ENCODE peak calls at places on chromosomes 5 and 9, in four cellular contexts. One of them, this sample, is unnamed.

GRCh38 chr5:124902097-124902821 is 155.8 kb upstream of the ZNF608 start:
- DNase-seq in AML-193: no peak
- DNase-seq in NCI-H526: no peak
- DNase-seq in GM12891: peak
- DNase-seq in this sample: peak

GRCh38 chr9:95373069-95373681 is 55.7 kb upstream of the FANCC start:
- DNase-seq in NCI-H526: no peak
- DNase-seq in AML-193: no peak
- DNase-seq in GM12891: no peak
- DNase-seq in this sample: no peak

GRCh38 chr9:38176256-38176655 is 107.2 kb upstream of the SHB start:
- DNase-seq in AML-193: no peak
- DNase-seq in GM12891: no peak
- DNase-seq in NCI-H526: no peak
- DNase-seq in this sample: no peak

GRCh38 chr5:141756196-141756595 is 74.2 kb upstream of the ARAP3 start:
- DNase-seq in GM12891: no peak
- DNase-seq in AML-193: no peak
- DNase-seq in NCI-H526: no peak
- DNase-seq in this sample: no peak

GRCh38 chr9:114671605-114672004 is 10.4 kb downstream of the TEX48 start:
- DNase-seq in NCI-H526: no peak
- DNase-seq in AML-193: no peak
- DNase-seq in GM12891: no peak
- DNase-seq in this sample: no peak

GRCh38 chr5:169521366-169521983 is 62.1 kb upstream of the SPDL1 start:
- DNase-seq in NCI-H526: no peak
- DNase-seq in AML-193: no peak
- DNase-seq in GM12891: no peak
- DNase-seq in this sample: no peak

GRCh38 chr5:61817472-61818326 is 485.6 kb downstream of the ZSWIM6 start:
- DNase-seq in NCI-H526: peak
- DNase-seq in GM12891: no peak
- DNase-seq in AML-193: no peak
- DNase-seq in this sample: no peak

GRCh38 chr9:113299800-113300292 is 3.3 kb downstream of the RNF183 start:
- DNase-seq in NCI-H526: no peak
- DNase-seq in GM12891: no peak
- DNase-seq in AML-193: no peak
- DNase-seq in this sample: no peak

GRCh38 chr5:133996683-133997252 is 8.0 kb downstream of the VDAC1 start:
- DNase-seq in NCI-H526: no peak
- DNase-seq in AML-193: peak
- DNase-seq in GM12891: no peak
- DNase-seq in this sample: no peak

GRCh38 chr5:110909950-110910349 is 161.6 kb upstream of the TSLP start:
- DNase-seq in NCI-H526: no peak
- DNase-seq in GM12891: no peak
- DNase-seq in AML-193: no peak
- DNase-seq in this sample: no peak

GRCh38 chr5:78377056-78377717 is 16.8 kb downstream of the SCAMP1 start:
- DNase-seq in AML-193: no peak
- DNase-seq in GM12891: no peak
- DNase-seq in NCI-H526: no peak
- DNase-seq in this sample: no peak

GRCh38 chr5:424259-425110 is 18.5 kb upstream of the EXOC3 start:
- DNase-seq in GM12891: peak
- DNase-seq in AML-193: peak
- DNase-seq in NCI-H526: no peak
- DNase-seq in this sample: no peak

GRCh38 chr9:124450241-124450924 is at the start of gene ADGRD2:
- DNase-seq in GM12891: no peak
- DNase-seq in AML-193: no peak
- DNase-seq in NCI-H526: no peak
- DNase-seq in this sample: no peak

GRCh38 chr9:16904655-16905054 is 34.2 kb upstream of the BNC2 start:
- DNase-seq in NCI-H526: no peak
- DNase-seq in GM12891: no peak
- DNase-seq in AML-193: no peak
- DNase-seq in this sample: no peak

GRCh38 chr9:124079176-124079925 is 67.8 kb downstream of the LHX2 start:
- DNase-seq in AML-193: no peak
- DNase-seq in NCI-H526: no peak
- DNase-seq in GM12891: no peak
- DNase-seq in this sample: no peak

GRCh38 chr5:56155085-56155484 is 78.0 kb downstream of the ANKRD55 start:
- DNase-seq in NCI-H526: no peak
- DNase-seq in GM12891: no peak
- DNase-seq in AML-193: peak
- DNase-seq in this sample: no peak

GRCh38 chr9:131333771-131334567 is 44.4 kb downstream of the PLPP7 start:
- DNase-seq in AML-193: no peak
- DNase-seq in NCI-H526: no peak
- DNase-seq in GM12891: no peak
- DNase-seq in this sample: no peak

GRCh38 chr9:81557957-81558791 is 131.2 kb downstream of the TLE1 start:
- DNase-seq in AML-193: no peak
- DNase-seq in GM12891: no peak
- DNase-seq in NCI-H526: no peak
- DNase-seq in this sample: no peak

GRCh38 chr5:452856-453710 is 10.1 kb downstream of the EXOC3 start:
- DNase-seq in NCI-H526: no peak
- DNase-seq in GM12891: no peak
- DNase-seq in AML-193: no peak
- DNase-seq in this sample: no peak

GRCh38 chr9:130945173-130945572 is 6.1 kb upstream of the FIBCD1 start:
- DNase-seq in GM12891: no peak
- DNase-seq in AML-193: no peak
- DNase-seq in NCI-H526: no peak
- DNase-seq in this sample: no peak

GRCh38 chr5:56818409-56819026 is 3.2 kb downstream of the MAP3K1 start:
- DNase-seq in GM12891: no peak
- DNase-seq in AML-193: no peak
- DNase-seq in NCI-H526: no peak
- DNase-seq in this sample: no peak

GRCh38 chr9:136565075-136565721 is 19.4 kb upstream of the NOTCH1 start:
- DNase-seq in GM12891: no peak
- DNase-seq in AML-193: no peak
- DNase-seq in NCI-H526: no peak
- DNase-seq in this sample: no peak

GRCh38 chr9:1083325-1083913 is 33.3 kb downstream of the DMRT2 start:
- DNase-seq in NCI-H526: peak
- DNase-seq in GM12891: no peak
- DNase-seq in AML-193: no peak
- DNase-seq in this sample: no peak

GRCh38 chr5:121144764-121145163 is 680.7 kb downstream of the PRR16 start:
- DNase-seq in AML-193: no peak
- DNase-seq in GM12891: no peak
- DNase-seq in NCI-H526: no peak
- DNase-seq in this sample: no peak

GRCh38 chr9:35974800-35975199 is 16.8 kb upstream of the OR2S2 start:
- DNase-seq in GM12891: no peak
- DNase-seq in AML-193: no peak
- DNase-seq in NCI-H526: no peak
- DNase-seq in this sample: no peak

GRCh38 chr5:87120518-87121314 is 147.0 kb upstream of the RASA1 start:
- DNase-seq in NCI-H526: no peak
- DNase-seq in AML-193: peak
- DNase-seq in GM12891: no peak
- DNase-seq in this sample: no peak

GRCh38 chr5:10420926-10421325 is 20.8 kb upstream of the ROPN1L start:
- DNase-seq in NCI-H526: no peak
- DNase-seq in AML-193: no peak
- DNase-seq in GM12891: no peak
- DNase-seq in this sample: no peak

GRCh38 chr9:133106511-133107244 is 14.4 kb downstream of the RALGDS start:
- DNase-seq in GM12891: no peak
- DNase-seq in AML-193: no peak
- DNase-seq in NCI-H526: no peak
- DNase-seq in this sample: no peak

GRCh38 chr5:101390317-101390908 is 487.3 kb upstream of the ST8SIA4 start:
- DNase-seq in GM12891: no peak
- DNase-seq in NCI-H526: no peak
- DNase-seq in AML-193: peak
- DNase-seq in this sample: no peak

GRCh38 chr9:34651286-34651685 is 699 bp upstream of the IL11RA start:
- DNase-seq in AML-193: no peak
- DNase-seq in GM12891: no peak
- DNase-seq in NCI-H526: no peak
- DNase-seq in this sample: no peak

GRCh38 chr5:82347213-82347947 is 69.2 kb upstream of the RPS23 start:
- DNase-seq in AML-193: no peak
- DNase-seq in NCI-H526: no peak
- DNase-seq in GM12891: no peak
- DNase-seq in this sample: no peak

GRCh38 chr5:40332945-40333344 is 346.8 kb upstream of the PTGER4 start:
- DNase-seq in NCI-H526: no peak
- DNase-seq in GM12891: no peak
- DNase-seq in AML-193: no peak
- DNase-seq in this sample: no peak

GRCh38 chr9:33166263-33167083 is 663 bp downstream of the B4GALT1 start:
- DNase-seq in AML-193: no peak
- DNase-seq in NCI-H526: no peak
- DNase-seq in GM12891: no peak
- DNase-seq in this sample: no peak

GRCh38 chr5:58999804-59000595 is 417.1 kb downstream of the RAB3C start:
- DNase-seq in GM12891: no peak
- DNase-seq in NCI-H526: no peak
- DNase-seq in AML-193: no peak
- DNase-seq in this sample: no peak

GRCh38 chr5:84550222-84550621 is 165.5 kb upstream of the EDIL3 start:
- DNase-seq in GM12891: no peak
- DNase-seq in AML-193: no peak
- DNase-seq in NCI-H526: no peak
- DNase-seq in this sample: no peak

This sample was measured in GF-D8.